ENCODE peak calls at places on chromosomes 1 and 21, in five cellular contexts. Q is astrocyte; D is CD4-positive, alpha-beta T cell; R is pancreas; M is heart left ventricle. T is an unnamed sample.

GRCh38 chr1:55053265-55053954 is 14.1 kb downstream of the PCSK9 start:
- DNase-seq in Q (no peak), M (no peak), D (no peak), R (no peak), T (peak; percentile 73)

GRCh38 chr1:79497193-79497773 is 490.8 kb upstream of the ADGRL4 start:
- DNase-seq in D (no peak), M (no peak), Q (peak; percentile 18), R (no peak), T (no peak)

GRCh38 chr1:199007423-199007822 is 368.6 kb downstream of the PTPRC start:
- DNase-seq in D (no peak), M (peak; percentile 24), R (no peak), Q (no peak), T (no peak)

GRCh38 chr1:88943221-88943620 is 49.2 kb downstream of the KYAT3 start:
- DNase-seq in Q (peak; percentile 12), M (no peak), R (no peak), D (no peak), T (no peak)

GRCh38 chr21:31176725-31177124 is 138.4 kb upstream of the KRTAP19-8 start:
- DNase-seq in D (no peak), M (no peak), Q (peak; percentile 52), R (no peak), T (no peak)

GRCh38 chr1:22044690-22045420 is 7.7 kb upstream of the CDC42 start:
- DNase-seq in M (no peak), Q (peak; percentile 80), R (no peak), D (no peak), T (no peak)

GRCh38 chr1:198118136-198118535 is 38.7 kb upstream of the NEK7 start:
- DNase-seq in D (no peak), M (peak; percentile 84), Q (peak; percentile 98), R (no peak), T (peak; percentile 52)

GRCh38 chr1:31991202-31991601 is 22.5 kb upstream of the KHDRBS1 start:
- DNase-seq in Q (no peak), R (no peak), M (no peak), D (no peak), T (no peak)

GRCh38 chr1:193754732-193755427 is 568.5 kb upstream of the B3GALT2 start:
- DNase-seq in R (no peak), D (no peak), Q (no peak), M (no peak), T (no peak)

GRCh38 chr1:185956881-185957280 is 222.7 kb downstream of the HMCN1 start:
- DNase-seq in D (no peak), R (no peak), Q (peak; percentile 59), M (no peak), T (no peak)

GRCh38 chr1:185961664-185962063 is 227.5 kb downstream of the HMCN1 start:
- DNase-seq in D (no peak), R (no peak), Q (peak; percentile 45), M (no peak), T (no peak)

GRCh38 chr1:185960377-185961151 is 226.4 kb downstream of the HMCN1 start:
- DNase-seq in M (peak; percentile 36), R (no peak), Q (peak; percentile 87), D (no peak), T (peak; percentile 62)

GRCh38 chr1:185957441-185958363 is 223.5 kb downstream of the HMCN1 start:
- DNase-seq in M (no peak), D (no peak), Q (no peak), R (no peak), T (no peak)
- H3K27ac ChIP-seq in M (no peak overlapping the region), D (no peak overlapping the region), Q (no peak overlapping the region), R (no peak overlapping the region), T (no peak overlapping the region)

GRCh38 chr1:44819594-44820327 is 11.4 kb downstream of the BTBD19 start:
- DNase-seq in Q (peak; percentile 94), D (peak; percentile 71), M (peak; percentile 85), R (peak; percentile 70), T (peak; percentile 85)
- TF ChIP-seq CTCF in Q (no peak), D (no peak), M (no peak), R (no peak), T (no peak)

DNA sequence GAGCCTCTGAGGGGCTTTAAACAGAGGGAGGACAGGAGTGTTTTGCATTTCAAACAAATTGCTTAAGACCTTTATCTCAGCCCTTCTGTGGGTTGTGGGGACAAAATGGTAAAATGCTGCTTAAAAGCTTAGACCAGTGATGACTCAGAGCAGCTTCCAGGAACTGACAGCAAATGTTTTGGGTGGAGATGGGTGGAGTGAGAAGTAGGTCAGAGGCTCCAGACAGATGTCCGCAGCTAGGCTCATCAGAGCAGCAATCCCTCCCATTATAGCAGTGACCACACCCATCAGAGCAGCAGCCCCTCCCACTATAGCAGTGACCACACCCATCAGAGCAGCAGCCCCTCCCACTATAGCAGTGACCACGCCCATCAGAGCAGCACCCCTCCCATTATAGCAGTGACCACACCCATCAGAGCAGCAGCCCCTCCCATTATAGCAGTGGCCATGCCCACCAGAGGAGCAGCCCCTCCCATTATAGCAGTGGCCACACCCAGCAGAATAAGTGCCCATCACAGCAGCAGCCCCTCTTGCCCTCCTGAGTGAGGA is 532.2 kb downstream of the MATN1 start:
- DNase-seq in M (peak; percentile 69), Q (peak; percentile 85), D (no peak), R (no peak), T (no peak)
- H3K27ac ChIP-seq in M (peak overlapping the region; percentile 48), Q (no peak overlapping the region), D (no peak overlapping the region), R (no peak overlapping the region), T (no peak overlapping the region)

GRCh38 chr21:45100866-45101265 is 26.5 kb downstream of the ADARB1 start:
- DNase-seq in D (no peak), Q (no peak), R (no peak), M (no peak), T (no peak)

GRCh38 chr21:45096216-45096615 is 21.8 kb downstream of the ADARB1 start:
- DNase-seq in Q (no peak), R (no peak), D (no peak), M (no peak), T (no peak)

GRCh38 chr21:45095505-45095904 is 21.1 kb downstream of the ADARB1 start:
- DNase-seq in M (no peak), R (no peak), D (no peak), Q (no peak), T (no peak)

GRCh38 chr21:45097827-45098387 is 23.5 kb downstream of the ADARB1 start:
- DNase-seq in M (no peak), Q (no peak), D (no peak), R (no peak), T (no peak)

DNA sequence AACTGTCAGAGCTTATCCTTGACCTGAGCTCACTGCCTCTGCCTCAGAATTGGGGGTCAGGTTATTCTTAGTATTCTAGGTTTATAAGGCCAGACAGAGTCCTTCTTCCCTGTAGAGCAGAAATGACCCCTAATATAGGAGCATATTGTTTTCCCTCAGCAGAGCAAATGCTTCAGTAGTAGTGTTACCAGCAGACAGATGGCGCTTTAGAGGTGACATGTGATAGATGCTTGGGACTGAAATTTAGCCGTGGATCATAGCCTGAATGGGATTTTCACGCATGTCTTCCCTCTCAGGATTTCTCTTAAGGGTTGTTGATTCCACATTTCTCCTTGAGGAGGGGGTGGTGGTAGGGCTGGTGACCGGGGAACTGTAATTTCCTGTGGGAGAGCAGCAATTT is 24.5 kb downstream of the ADARB1 start:
- DNase-seq in Q (no peak), R (no peak), D (no peak), M (no peak), T (no peak)
- TF ChIP-seq CTCF in Q (peak; percentile 40), R (no peak), D (no peak), M (peak; percentile 17), T (peak; percentile 30)

GRCh38 chr1:156616463-156616862 is 2.8 kb upstream of the HAPLN2 start:
- DNase-seq in M (peak; percentile 65), D (no peak), Q (peak; percentile 51), R (no peak), T (no peak)
- H3K27ac ChIP-seq in M (peak overlapping the region; percentile 37), D (no peak overlapping the region), Q (no peak overlapping the region), R (no peak overlapping the region), T (peak overlapping the region; percentile 27)

GRCh38 chr1:109653286-109653685 is 2.6 kb upstream of the GSTM4 start:
- DNase-seq in M (no peak), D (no peak), Q (no peak), R (no peak), T (no peak)

GRCh38 chr1:109657970-109658369 is 2.1 kb downstream of the GSTM4 start:
- DNase-seq in R (no peak), M (no peak), D (no peak), Q (no peak), T (no peak)

GRCh38 chr1:109654519-109654918 is 1.4 kb upstream of the GSTM4 start:
- DNase-seq in Q (no peak), R (no peak), D (no peak), M (no peak), T (no peak)

GRCh38 chr1:109657395-109657794 is 1.5 kb downstream of the GSTM4 start:
- DNase-seq in M (no peak), D (no peak), R (no peak), Q (no peak), T (no peak)

GRCh38 chr1:109655624-109656519 is at the start of gene GSTM4:
- DNase-seq in M (peak; percentile 92), Q (peak; percentile 61), D (peak; percentile 68), R (peak; percentile 83), T (peak; percentile 68)
- TF ChIP-seq CTCF in M (no peak), Q (no peak), D (no peak), R (no peak), T (no peak)

GRCh38 chr1:75725861-75726361 is 1.4 kb downstream of the ACADM start:
- DNase-seq in D (no peak), Q (no peak), M (no peak), R (peak; percentile 55), T (no peak)
- H3K27ac ChIP-seq in D (no peak overlapping the region), Q (no peak overlapping the region), M (peak overlapping the region; percentile 91), R (peak overlapping the region; percentile 83), T (peak overlapping the region; percentile 95)

DNA sequence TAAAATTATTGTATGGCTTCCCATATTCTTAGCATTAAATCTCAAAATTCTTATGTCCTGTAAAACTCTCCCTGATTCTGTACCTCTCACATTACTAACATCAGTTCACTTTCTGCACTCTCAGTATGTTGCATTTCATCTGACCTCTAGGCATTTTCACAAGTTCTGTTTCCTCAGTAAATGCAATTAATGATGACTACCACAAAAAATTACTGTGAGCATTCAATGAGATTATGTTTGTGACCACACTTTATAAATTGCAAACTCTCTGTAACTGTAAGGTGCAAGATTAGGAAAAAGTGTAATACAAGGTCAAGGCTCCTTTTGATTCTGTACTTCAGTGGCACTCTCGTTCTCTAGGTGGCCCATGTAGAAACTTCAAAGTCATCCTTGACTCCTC is 60.4 kb downstream of the LRRC53 start:
- DNase-seq in D (no peak), R (no peak), Q (no peak), M (no peak), T (no peak)
- TF ChIP-seq CTCF in D (no peak), R (no peak), Q (no peak), M (no peak), T (no peak)

GRCh38 chr21:36915701-36916075 is 50.8 kb downstream of the HLCS start:
- DNase-seq in M (no peak), D (no peak), Q (no peak), R (no peak), T (no peak)

GRCh38 chr21:36917487-36918158 is 48.8 kb downstream of the HLCS start:
- DNase-seq in Q (peak; percentile 35), R (peak; percentile 64), M (no peak), D (no peak), T (no peak)

GRCh38 chr21:36915014-36915700 is 51.3 kb downstream of the HLCS start:
- DNase-seq in D (no peak), M (no peak), Q (no peak), R (peak; percentile 88), T (no peak)

GRCh38 chr21:36918291-36918690 is 48.2 kb downstream of the HLCS start:
- DNase-seq in M (no peak), D (no peak), R (no peak), Q (no peak), T (peak; percentile 52)

GRCh38 chr21:36916718-36917117 is 49.8 kb downstream of the HLCS start:
- DNase-seq in Q (no peak), D (no peak), M (no peak), R (no peak), T (no peak)
- H3K27ac ChIP-seq in Q (no peak overlapping the region), D (no peak overlapping the region), M (no peak overlapping the region), R (peak overlapping the region; percentile 52), T (no peak overlapping the region)

T was measured in gastrocnemius medialis.